ENCODE peak calls at places on chromosomes 5 and 9, in nine cellular contexts. One of them, this sample, is unnamed.
A peak's percentile ranks its signal among the peaks of the same experiment; 100 is the strongest.

GRCh38 chr5:116492776-116493175 is 81.8 kb downstream of the SEMA6A start:
- DNase-seq in AG04449: no peak
- DNase-seq in uterus: no peak
- DNase-seq in kidney epithelial cell: no peak
- DNase-seq in PC-3: no peak
- DNase-seq in tibial nerve: no peak
- DNase-seq in kidney: no peak
- DNase-seq in cardiac fibroblast: no peak
- DNase-seq in tibial artery: no peak
- DNase-seq in this sample: no peak

GRCh38 chr5:181246276-181247050 is 2.8 kb upstream of the RACK1 start:
- DNase-seq in AG04449: no peak
- DNase-seq in PC-3: peak; percentile 87
- DNase-seq in tibial nerve: peak; percentile 82
- DNase-seq in kidney epithelial cell: peak; percentile 23
- DNase-seq in tibial artery: peak; percentile 97
- DNase-seq in uterus: peak; percentile 90
- DNase-seq in kidney: peak; percentile 97
- DNase-seq in cardiac fibroblast: peak; percentile 87
- DNase-seq in this sample: no peak

GRCh38 chr9:130805510-130806387 is 29.3 kb upstream of the ABL1 start:
- DNase-seq in tibial nerve: no peak
- DNase-seq in PC-3: no peak
- DNase-seq in cardiac fibroblast: no peak
- DNase-seq in kidney: no peak
- DNase-seq in kidney epithelial cell: no peak
- DNase-seq in uterus: no peak
- DNase-seq in AG04449: no peak
- DNase-seq in tibial artery: no peak
- DNase-seq in this sample: no peak

GRCh38 chr5:142184939-142185526 is 76.5 kb downstream of the NDFIP1 start:
- DNase-seq in cardiac fibroblast: no peak
- DNase-seq in PC-3: no peak
- DNase-seq in kidney: no peak
- DNase-seq in tibial nerve: no peak
- DNase-seq in tibial artery: no peak
- DNase-seq in AG04449: no peak
- DNase-seq in kidney epithelial cell: no peak
- DNase-seq in uterus: no peak
- DNase-seq in this sample: no peak

GRCh38 chr5:65871182-65871581 is 55.2 kb upstream of the ERBIN start:
- DNase-seq in kidney: no peak
- DNase-seq in kidney epithelial cell: peak; percentile 39
- DNase-seq in PC-3: peak; percentile 63
- DNase-seq in uterus: no peak
- DNase-seq in AG04449: no peak
- DNase-seq in tibial nerve: no peak
- DNase-seq in tibial artery: no peak
- DNase-seq in cardiac fibroblast: peak; percentile 75
- DNase-seq in this sample: no peak

GRCh38 chr5:118791986-118792734 is 196.2 kb downstream of the DTWD2 start:
- DNase-seq in uterus: no peak
- DNase-seq in tibial nerve: peak; percentile 62
- DNase-seq in AG04449: peak; percentile 44
- DNase-seq in kidney: no peak
- DNase-seq in PC-3: peak; percentile 65
- DNase-seq in tibial artery: no peak
- DNase-seq in cardiac fibroblast: peak; percentile 80
- DNase-seq in kidney epithelial cell: peak; percentile 44
- DNase-seq in this sample: peak; percentile 49

GRCh38 chr5:61363715-61364114 is 31.7 kb downstream of the ZSWIM6 start:
- DNase-seq in kidney: no peak
- DNase-seq in kidney epithelial cell: no peak
- DNase-seq in PC-3: no peak
- DNase-seq in tibial artery: no peak
- DNase-seq in AG04449: no peak
- DNase-seq in uterus: no peak
- DNase-seq in cardiac fibroblast: no peak
- DNase-seq in tibial nerve: no peak
- DNase-seq in this sample: no peak

GRCh38 chr9:86645303-86645702 is 291.1 kb upstream of the TUT7 start:
- DNase-seq in tibial artery: no peak
- DNase-seq in uterus: no peak
- DNase-seq in PC-3: no peak
- DNase-seq in tibial nerve: no peak
- DNase-seq in cardiac fibroblast: no peak
- DNase-seq in kidney: no peak
- DNase-seq in AG04449: no peak
- DNase-seq in kidney epithelial cell: no peak
- DNase-seq in this sample: no peak

GRCh38 chr5:150001660-150002493 is 1.3 kb downstream of the HMGXB3 start:
- DNase-seq in kidney: no peak
- DNase-seq in PC-3: peak; percentile 84
- DNase-seq in AG04449: peak; percentile 37
- DNase-seq in tibial nerve: peak; percentile 7
- DNase-seq in kidney epithelial cell: no peak
- DNase-seq in uterus: no peak
- DNase-seq in tibial artery: no peak
- DNase-seq in cardiac fibroblast: peak; percentile 83
- DNase-seq in this sample: peak; percentile 55

GRCh38 chr9:95515272-95516113 is 1.3 kb downstream of the PTCH1 start:
- DNase-seq in cardiac fibroblast: no peak
- DNase-seq in tibial artery: no peak
- DNase-seq in AG04449: no peak
- DNase-seq in tibial nerve: no peak
- DNase-seq in kidney: peak; percentile 70
- DNase-seq in PC-3: no peak
- DNase-seq in kidney epithelial cell: no peak
- DNase-seq in uterus: no peak
- DNase-seq in this sample: no peak

GRCh38 chr5:173668910-173669309 is 52.5 kb upstream of the BOD1 start:
- DNase-seq in kidney epithelial cell: no peak
- DNase-seq in tibial artery: no peak
- DNase-seq in PC-3: no peak
- DNase-seq in AG04449: no peak
- DNase-seq in tibial nerve: no peak
- DNase-seq in kidney: no peak
- DNase-seq in uterus: no peak
- DNase-seq in cardiac fibroblast: no peak
- DNase-seq in this sample: no peak

GRCh38 chr5:53350991-53351770 is 129.2 kb upstream of the FST start:
- DNase-seq in kidney: no peak
- DNase-seq in AG04449: no peak
- DNase-seq in tibial artery: no peak
- DNase-seq in uterus: no peak
- DNase-seq in kidney epithelial cell: no peak
- DNase-seq in tibial nerve: no peak
- DNase-seq in PC-3: peak; percentile 67
- DNase-seq in cardiac fibroblast: no peak
- DNase-seq in this sample: no peak

GRCh38 chr9:33159058-33159759 is 7.9 kb downstream of the B4GALT1 start:
- DNase-seq in AG04449: no peak
- DNase-seq in tibial nerve: peak; percentile 77
- DNase-seq in kidney: peak; percentile 93
- DNase-seq in PC-3: peak; percentile 59
- DNase-seq in cardiac fibroblast: peak; percentile 74
- DNase-seq in kidney epithelial cell: no peak
- DNase-seq in tibial artery: peak; percentile 82
- DNase-seq in uterus: peak; percentile 75
- DNase-seq in this sample: no peak

GRCh38 chr5:171577940-171578856 is 158.8 kb downstream of the FGF18 start:
- DNase-seq in cardiac fibroblast: no peak
- DNase-seq in kidney epithelial cell: no peak
- DNase-seq in tibial nerve: peak; percentile 57
- DNase-seq in PC-3: no peak
- DNase-seq in kidney: no peak
- DNase-seq in AG04449: no peak
- DNase-seq in uterus: peak; percentile 38
- DNase-seq in tibial artery: peak; percentile 73
- DNase-seq in this sample: no peak

GRCh38 chr5:61232490-61232889 is 70.2 kb upstream of the SMIM15 start:
- DNase-seq in kidney epithelial cell: no peak
- DNase-seq in tibial nerve: no peak
- DNase-seq in tibial artery: no peak
- DNase-seq in uterus: no peak
- DNase-seq in kidney: no peak
- DNase-seq in cardiac fibroblast: peak; percentile 64
- DNase-seq in PC-3: no peak
- DNase-seq in AG04449: no peak
- DNase-seq in this sample: no peak

DNA sequence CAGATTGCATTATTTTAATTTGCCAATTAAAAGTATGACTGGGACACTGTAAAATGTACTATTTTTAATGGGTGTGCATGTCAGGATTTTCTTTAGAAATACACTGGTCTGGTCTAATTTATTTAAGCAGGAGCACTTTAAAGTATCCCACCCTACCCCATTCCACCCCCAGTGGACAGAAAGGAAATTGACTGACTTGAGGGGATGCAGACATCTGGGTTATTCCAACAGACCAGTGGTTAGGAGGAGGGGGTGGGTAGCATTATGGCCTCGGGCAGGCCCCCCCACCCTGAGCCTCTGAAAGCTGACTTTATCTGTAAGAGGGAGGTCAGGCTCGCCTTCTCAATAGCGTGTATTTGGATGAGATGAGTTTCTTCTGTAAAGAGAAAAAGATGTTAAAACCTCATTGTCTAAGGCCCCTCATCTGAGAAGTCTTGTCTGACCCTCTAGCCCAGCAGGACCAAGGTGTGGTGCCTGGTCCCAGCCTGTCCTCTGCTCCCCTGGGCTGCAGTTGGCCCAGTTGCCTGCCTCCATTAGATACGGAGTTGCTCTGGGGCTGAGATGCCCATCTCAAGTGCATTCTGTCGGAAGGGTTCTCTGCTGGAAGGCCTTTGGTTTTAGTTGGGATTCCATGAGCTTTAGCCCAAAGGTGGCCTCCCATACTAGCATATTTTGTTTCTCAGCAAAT is 4.4 kb downstream of the HNRNPAB start:
- DNase-seq in tibial nerve: no peak
- DNase-seq in AG04449: no peak
- DNase-seq in PC-3: no peak
- DNase-seq in cardiac fibroblast: no peak
- DNase-seq in kidney epithelial cell: no peak
- DNase-seq in tibial artery: no peak
- DNase-seq in uterus: no peak
- DNase-seq in kidney: peak; percentile 37
- DNase-seq in this sample: no peak
- TF ChIP-seq CTCF in tibial nerve: no peak
- TF ChIP-seq CTCF in AG04449: peak; percentile 4
- TF ChIP-seq CTCF in PC-3: peak; percentile 28
- TF ChIP-seq CTCF in cardiac fibroblast: no peak
- TF ChIP-seq CTCF in kidney epithelial cell: peak; percentile 11
- TF ChIP-seq CTCF in tibial artery: no peak
- TF ChIP-seq CTCF in uterus: no peak
- TF ChIP-seq CTCF in kidney: no peak
- TF ChIP-seq CTCF in this sample: peak; percentile 23

DNA sequence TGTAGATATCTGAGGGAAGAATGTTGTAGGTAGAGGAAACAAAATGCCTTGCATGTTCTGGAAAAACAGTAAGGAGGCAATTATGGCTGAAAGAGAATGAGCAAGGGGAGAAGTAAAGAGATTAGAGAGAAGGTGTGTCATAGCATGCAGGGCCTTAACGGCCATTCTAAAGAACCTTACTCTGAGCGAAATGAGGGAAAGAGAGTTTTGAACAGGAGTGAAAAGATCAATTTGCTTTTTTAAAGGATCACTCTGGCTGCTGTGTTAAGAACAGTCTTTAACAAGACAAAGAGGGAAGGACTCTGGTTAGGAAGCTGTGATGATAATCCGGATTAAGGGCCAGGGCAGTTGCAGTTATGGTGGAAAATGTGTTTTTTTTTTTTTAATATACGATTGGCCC is 22.6 kb downstream of the PTBP3 start:
- DNase-seq in kidney: no peak
- DNase-seq in uterus: no peak
- DNase-seq in tibial artery: no peak
- DNase-seq in kidney epithelial cell: no peak
- DNase-seq in tibial nerve: no peak
- DNase-seq in PC-3: no peak
- DNase-seq in cardiac fibroblast: no peak
- DNase-seq in AG04449: no peak
- DNase-seq in this sample: no peak
- H3K4me3 ChIP-seq in kidney: no peak overlapping the region
- H3K4me3 ChIP-seq in uterus: no peak overlapping the region
- H3K4me3 ChIP-seq in tibial artery: no peak overlapping the region
- H3K4me3 ChIP-seq in kidney epithelial cell: no peak overlapping the region
- H3K4me3 ChIP-seq in tibial nerve: no peak overlapping the region
- H3K4me3 ChIP-seq in PC-3: no peak overlapping the region
- H3K4me3 ChIP-seq in cardiac fibroblast: no peak overlapping the region
- H3K4me3 ChIP-seq in AG04449: no peak overlapping the region
- H3K4me3 ChIP-seq in this sample: no peak overlapping the region

GRCh38 chr5:34957857-34958690 is 28.7 kb downstream of the DNAJC21 start:
- DNase-seq in kidney: no peak
- DNase-seq in tibial nerve: peak; percentile 20
- DNase-seq in AG04449: no peak
- DNase-seq in tibial artery: no peak
- DNase-seq in PC-3: peak; percentile 56
- DNase-seq in uterus: peak; percentile 26
- DNase-seq in cardiac fibroblast: peak; percentile 59
- DNase-seq in kidney epithelial cell: no peak
- DNase-seq in this sample: peak; percentile 6
- TF ChIP-seq CTCF in kidney: peak; percentile 48
- TF ChIP-seq CTCF in tibial nerve: peak; percentile 24
- TF ChIP-seq CTCF in AG04449: peak; percentile 54
- TF ChIP-seq CTCF in tibial artery: peak; percentile 31
- TF ChIP-seq CTCF in PC-3: peak; percentile 77
- TF ChIP-seq CTCF in uterus: peak; percentile 56
- TF ChIP-seq CTCF in cardiac fibroblast: peak; percentile 72
- TF ChIP-seq CTCF in kidney epithelial cell: peak; percentile 73
- TF ChIP-seq CTCF in this sample: peak; percentile 75

GRCh38 chr5:63563008-63563917 is 399.0 kb downstream of the HTR1A start:
- DNase-seq in tibial artery: no peak
- DNase-seq in uterus: no peak
- DNase-seq in kidney: peak; percentile 12
- DNase-seq in tibial nerve: no peak
- DNase-seq in PC-3: no peak
- DNase-seq in cardiac fibroblast: no peak
- DNase-seq in AG04449: no peak
- DNase-seq in kidney epithelial cell: no peak
- DNase-seq in this sample: no peak
- H3K4me3 ChIP-seq in tibial artery: no peak overlapping the region
- H3K4me3 ChIP-seq in uterus: no peak overlapping the region
- H3K4me3 ChIP-seq in kidney: no peak overlapping the region
- H3K4me3 ChIP-seq in tibial nerve: no peak overlapping the region
- H3K4me3 ChIP-seq in PC-3: no peak overlapping the region
- H3K4me3 ChIP-seq in cardiac fibroblast: no peak overlapping the region
- H3K4me3 ChIP-seq in AG04449: no peak overlapping the region
- H3K4me3 ChIP-seq in kidney epithelial cell: no peak overlapping the region
- H3K4me3 ChIP-seq in this sample: no peak overlapping the region

DNA sequence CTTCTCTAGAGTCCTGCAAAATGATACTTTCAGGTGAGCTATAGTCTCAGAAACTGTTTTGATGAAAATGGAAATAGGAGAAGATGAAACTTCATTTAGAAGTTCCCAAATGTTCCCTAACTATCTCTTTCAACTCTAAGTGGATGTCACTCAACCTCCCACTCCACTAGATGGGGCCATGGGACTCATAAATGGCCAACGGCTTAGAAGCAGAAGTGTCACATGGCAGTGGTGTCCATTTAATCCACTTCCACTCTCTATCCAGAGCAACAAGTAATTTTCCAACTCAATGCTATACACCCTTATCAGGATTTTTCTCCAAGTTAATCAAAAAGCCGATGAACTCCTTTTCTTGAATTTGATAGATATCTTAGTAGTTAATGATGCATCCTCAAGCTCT is 295.7 kb downstream of the EDIL3 start:
- DNase-seq in uterus: no peak
- DNase-seq in kidney: no peak
- DNase-seq in tibial nerve: no peak
- DNase-seq in kidney epithelial cell: no peak
- DNase-seq in PC-3: peak; percentile 63
- DNase-seq in cardiac fibroblast: peak; percentile 64
- DNase-seq in tibial artery: no peak
- DNase-seq in AG04449: no peak
- DNase-seq in this sample: no peak
- TF ChIP-seq CTCF in uterus: no peak
- TF ChIP-seq CTCF in kidney: no peak
- TF ChIP-seq CTCF in tibial nerve: no peak
- TF ChIP-seq CTCF in kidney epithelial cell: peak; percentile 10
- TF ChIP-seq CTCF in PC-3: peak; percentile 72
- TF ChIP-seq CTCF in cardiac fibroblast: peak; percentile 40
- TF ChIP-seq CTCF in tibial artery: peak; percentile 24
- TF ChIP-seq CTCF in AG04449: peak; percentile 16
- TF ChIP-seq CTCF in this sample: peak; percentile 34

This sample was measured in retinal pigment epithelial cell.